ENCODE peak calls at places on chromosome 13, in six cellular contexts. A is GM12892, H is K562, O is GM12878, R is H1, N is HepG2. Q is an unnamed sample.

GRCh38 chr13:100485265-100485664 is 103.3 kb downstream of the GGACT start:
- DNase-seq in A (no peak), H (no peak), O (no peak), R (no peak), N (no peak), Q (no peak)

GRCh38 chr13:74114202-74114601 is 20.0 kb downstream of the KLF12 start:
- DNase-seq in A (no peak), H (no peak), O (no peak), R (no peak), N (no peak), Q (no peak)

GRCh38 chr13:49878682-49879081 is 57.5 kb downstream of the SPRYD7 start:
- DNase-seq in A (no peak), H (no peak), O (no peak), R (no peak), N (no peak), Q (no peak)

GRCh38 chr13:20902438-20903163 is at the start of gene XPO4:
- DNase-seq in A (peak; percentile 83), H (peak; percentile 86), O (no peak), R (no peak), N (peak; percentile 59), Q (peak; percentile 85)

GRCh38 chr13:80235559-80236296 is 105.2 kb downstream of the SPRY2 start:
- DNase-seq in A (no peak), H (no peak), O (no peak), R (no peak), N (no peak), Q (no peak)

GRCh38 chr13:92463134-92463533 is 763.5 kb upstream of the GPC6 start:
- DNase-seq in A (no peak), H (no peak), O (no peak), R (no peak), N (no peak), Q (no peak)

GRCh38 chr13:28237944-28238343 is 99.6 kb downstream of the PAN3 start:
- DNase-seq in A (no peak), H (no peak), O (no peak), R (no peak), N (no peak), Q (no peak)

GRCh38 chr13:78241278-78241919 is 322.8 kb upstream of the EDNRB start:
- DNase-seq in A (no peak), H (peak; percentile 11), O (no peak), R (peak; percentile 17), N (peak; percentile 27), Q (peak; percentile 0)

GRCh38 chr13:38590796-38591507 is 95.9 kb upstream of the FREM2 start:
- DNase-seq in A (no peak), H (no peak), O (no peak), R (no peak), N (no peak), Q (no peak)

GRCh38 chr13:94483970-94484369 is 4.5 kb upstream of the DCT start:
- DNase-seq in A (no peak), H (no peak), O (no peak), R (no peak), N (no peak), Q (no peak)

GRCh38 chr13:30763786-30764440 is 28.6 kb downstream of the ALOX5AP start:
- DNase-seq in A (no peak), H (no peak), O (no peak), R (no peak), N (no peak), Q (no peak)

GRCh38 chr13:43127103-43127817 is 103.9 kb downstream of the DNAJC15 start:
- DNase-seq in A (no peak), H (no peak), O (no peak), R (no peak), N (no peak), Q (no peak)

GRCh38 chr13:75365724-75366173 is 116.2 kb downstream of the TBC1D4 start:
- DNase-seq in A (no peak), H (no peak), O (peak; percentile 78), R (no peak), N (no peak), Q (no peak)

GRCh38 chr13:73273737-73274136 is 214.9 kb downstream of the KLF5 start:
- DNase-seq in A (no peak), H (no peak), O (no peak), R (no peak), N (no peak), Q (no peak)

GRCh38 chr13:114107686-114108081 is 24.7 kb downstream of the RASA3 start:
- DNase-seq in A (no peak), H (no peak), O (no peak), R (no peak), N (no peak), Q (no peak)

GRCh38 chr13:40102854-40103253 is 447.4 kb downstream of the COG6 start:
- DNase-seq in A (no peak), H (no peak), O (no peak), R (no peak), N (peak; percentile 32), Q (no peak)

GRCh38 chr13:30806784-30807183 is 71.4 kb downstream of the ALOX5AP start:
- DNase-seq in A (no peak), H (no peak), O (no peak), R (no peak), N (no peak), Q (no peak)

GRCh38 chr13:112572408-112572807 is 15.5 kb downstream of the TUBGCP3 start:
- DNase-seq in A (no peak), H (no peak), O (no peak), R (no peak), N (no peak), Q (no peak)

GRCh38 chr13:50910483-50910805 is 853 bp downstream of the RNASEH2B start:
- DNase-seq in A (no peak), H (no peak), O (no peak), R (no peak), N (peak; percentile 29), Q (no peak)

GRCh38 chr13:49610176-49610575 is 18.1 kb upstream of the ARL11 start:
- DNase-seq in A (no peak), H (no peak), O (no peak), R (no peak), N (no peak), Q (no peak)

GRCh38 chr13:51717786-51718398 is 86.1 kb downstream of the DHRS12 start:
- DNase-seq in A (no peak), H (no peak), O (no peak), R (no peak), N (no peak), Q (no peak)

GRCh38 chr13:32650705-32651311 is 64.6 kb downstream of the PDS5B start:
- DNase-seq in A (no peak), H (peak; percentile 21), O (peak; percentile 30), R (no peak), N (peak; percentile 73), Q (peak; percentile 17)

GRCh38 chr13:27638521-27638920 is 16.8 kb downstream of the POLR1D start:
- DNase-seq in A (no peak), H (no peak), O (no peak), R (no peak), N (no peak), Q (no peak)

GRCh38 chr13:111005364-111005763 is 90.5 kb upstream of the ANKRD10 start:
- DNase-seq in A (no peak), H (no peak), O (no peak), R (no peak), N (no peak), Q (no peak)

GRCh38 chr13:59176775-59177174 is 987.0 kb downstream of the DIAPH3 start:
- DNase-seq in A (no peak), H (peak; percentile 7), O (no peak), R (no peak), N (peak; percentile 9), Q (no peak)
- TF ChIP-seq TAF1 in A (no peak), H (no peak), O (no peak), R (no peak), N (no peak), Q (no peak)

GRCh38 chr13:36096411-36097184 is 34.6 kb downstream of the DCLK1 start:
- DNase-seq in A (no peak), H (no peak), O (no peak), R (no peak), N (no peak), Q (no peak)
- TF ChIP-seq POLR2AphosphoS5 in A (no peak), H (no peak), O (no peak), R (no peak), N (no peak), Q (no peak)

DNA sequence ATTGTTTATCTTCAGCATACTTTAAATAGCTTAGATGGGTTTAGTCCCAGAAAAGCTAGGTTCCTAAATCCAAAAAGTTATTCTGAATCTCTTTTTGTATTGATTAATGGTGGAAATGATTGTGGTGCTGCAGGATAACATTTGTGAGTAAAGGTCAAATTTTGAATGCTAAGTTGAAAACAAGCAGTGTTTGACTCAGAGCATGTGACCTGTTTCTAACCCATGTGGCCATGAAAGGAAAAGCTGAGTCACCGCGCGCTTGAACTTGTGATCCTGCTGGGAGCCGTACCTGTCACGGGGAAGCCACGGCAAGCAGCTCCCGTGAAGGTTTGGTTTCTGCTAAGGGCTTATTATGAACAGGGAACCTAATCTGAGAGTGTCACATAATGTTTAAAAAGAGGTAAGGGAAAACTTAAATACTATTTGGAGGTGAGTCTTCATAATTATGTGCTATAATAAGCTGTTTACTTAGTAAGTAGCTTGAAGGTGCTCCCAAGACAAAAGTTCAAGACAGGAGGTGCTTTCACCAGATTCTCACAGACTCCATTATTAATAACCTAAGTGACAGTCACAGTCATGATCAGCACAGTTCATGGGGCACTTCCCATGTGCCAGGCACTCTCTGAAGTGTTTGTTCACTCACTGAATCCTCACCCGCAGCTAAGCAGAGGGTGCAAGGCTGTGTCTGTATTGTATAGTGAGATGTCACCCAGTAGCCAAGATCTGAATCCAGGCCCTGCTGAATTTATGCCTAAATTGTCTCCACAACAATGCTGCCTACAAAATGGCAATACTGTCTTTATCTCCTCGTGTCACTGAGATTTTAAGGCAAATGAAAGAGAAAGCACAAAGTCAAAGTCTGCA is 286.5 kb downstream of the MYO16 start:
- DNase-seq in A (no peak), H (peak; percentile 51), O (peak; percentile 52), R (peak; percentile 25), N (peak; percentile 91), Q (peak; percentile 30)
- TF ChIP-seq POLR2A in A (no peak), H (no peak), O (peak; percentile 38), R (no peak), N (no peak), Q (no peak)

DNA sequence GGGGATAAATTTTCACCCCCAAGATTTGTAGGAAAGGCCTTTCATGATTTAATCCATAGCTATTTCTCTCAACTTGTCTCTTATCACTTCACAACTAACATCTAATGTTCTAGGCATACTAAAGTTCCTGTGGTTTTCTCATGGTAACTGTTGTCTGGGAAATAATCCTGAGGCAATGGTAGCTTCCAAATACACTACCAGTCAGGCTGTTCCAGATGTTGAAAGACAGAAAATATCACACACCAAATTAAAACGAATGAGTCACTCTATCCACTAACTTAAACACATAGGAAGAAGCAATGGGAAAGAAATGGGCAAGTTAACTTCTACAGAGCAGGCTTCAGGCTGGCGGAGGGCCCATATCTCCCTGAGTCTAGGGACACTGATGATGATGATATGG is 77.7 kb upstream of the MYO16 start:
- DNase-seq in A (no peak), H (no peak), O (no peak), R (no peak), N (no peak), Q (no peak)
- TF ChIP-seq TAF1 in A (no peak), H (no peak), O (no peak), R (no peak), N (no peak), Q (no peak)

DNA sequence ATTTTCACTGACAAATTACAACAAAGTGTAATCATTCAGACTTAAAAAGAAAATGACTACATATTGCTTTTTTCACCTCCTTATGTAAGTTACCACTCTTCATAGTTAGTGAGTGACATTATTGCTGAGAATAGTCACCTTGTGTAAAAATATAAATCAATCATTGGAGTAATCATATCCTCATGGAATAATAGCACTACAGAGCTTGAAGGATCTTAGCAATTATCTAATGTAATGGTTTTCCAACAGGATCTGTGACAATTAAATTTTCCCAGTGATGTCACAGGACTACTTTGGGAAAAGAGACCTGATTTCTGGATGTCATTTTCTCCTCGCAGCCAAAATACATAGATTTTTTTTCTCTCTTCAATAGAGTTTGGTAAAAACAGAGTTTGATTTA is 833.0 kb upstream of the PCDH9 start:
- DNase-seq in A (no peak), H (no peak), O (no peak), R (no peak), N (no peak), Q (no peak)
- TF ChIP-seq POLR2AphosphoS5 in A (no peak), H (no peak), O (no peak), R (no peak), N (no peak), Q (no peak)